ENCODE peak calls at places on chromosome 1, in four cellular contexts. Z is IMR-90, L is GM12878, S is K562. R is an unnamed sample.

GRCh38 chr1:203517426-203517974 is 23.5 kb downstream of the OPTC start:
- DNase-seq in Z (no peak), L (no peak), S (no peak), R (no peak)

GRCh38 chr1:14970115-14970798 is 183.3 kb upstream of the TMEM51 start:
- DNase-seq in Z (peak; percentile 87), L (no peak), S (peak; percentile 93), R (no peak)

GRCh38 chr1:76254165-76255043 is 179.9 kb downstream of the ST6GALNAC3 start:
- DNase-seq in Z (no peak), L (no peak), S (no peak), R (no peak)

GRCh38 chr1:50774759-50775351 is 185.2 kb downstream of the FAF1 start:
- DNase-seq in Z (peak; percentile 74), L (peak; percentile 11), S (peak; percentile 39), R (no peak)

GRCh38 chr1:91583326-91583755 is 82.7 kb downstream of the CDC7 start:
- DNase-seq in Z (peak; percentile 99), L (no peak), S (no peak), R (no peak)

GRCh38 chr1:203505526-203506189 is 11.7 kb downstream of the OPTC start:
- DNase-seq in Z (peak; percentile 12), L (no peak), S (no peak), R (no peak)

GRCh38 chr1:178563099-178563820 is 50.4 kb downstream of the TEX35 start:
- DNase-seq in Z (no peak), L (no peak), S (no peak), R (no peak)

GRCh38 chr1:43614211-43614610 is 35.7 kb upstream of the KDM4A start:
- DNase-seq in Z (no peak), L (no peak), S (no peak), R (no peak)

GRCh38 chr1:200081982-200082272 is 54.4 kb downstream of the NR5A2 start:
- DNase-seq in Z (no peak), L (no peak), S (no peak), R (no peak)

GRCh38 chr1:153841463-153841994 is 66.3 kb downstream of the SLC27A3 start:
- DNase-seq in Z (peak; percentile 71), L (no peak), S (no peak), R (no peak)

GRCh38 chr1:168087696-168088095 is 49.0 kb downstream of the GPR161 start:
- DNase-seq in Z (no peak), L (no peak), S (no peak), R (no peak)

GRCh38 chr1:24294757-24295371 is 24.3 kb upstream of the GRHL3 start:
- DNase-seq in Z (no peak), L (no peak), S (no peak), R (no peak)

GRCh38 chr1:39816431-39817090 is 27.9 kb upstream of the BMP8B start:
- DNase-seq in Z (peak; percentile 91), L (peak; percentile 55), S (peak; percentile 84), R (peak; percentile 43)

GRCh38 chr1:191671236-191671635 is 487.0 kb upstream of the RGS18 start:
- DNase-seq in Z (peak; percentile 62), L (no peak), S (no peak), R (no peak)

GRCh38 chr1:246066553-246066952 is 440.5 kb downstream of the SMYD3 start:
- DNase-seq in Z (no peak), L (no peak), S (no peak), R (peak; percentile 10)

GRCh38 chr1:13543927-13544556 is 30.2 kb upstream of the LRRC38 start:
- DNase-seq in Z (no peak), L (no peak), S (peak; percentile 35), R (no peak)

GRCh38 chr1:205661429-205662134 is 18.7 kb downstream of the SLC45A3 start:
- DNase-seq in Z (no peak), L (no peak), S (no peak), R (peak; percentile 51)

GRCh38 chr1:228345201-228345930 is 61.3 kb downstream of the TRIM11 start:
- DNase-seq in Z (no peak), L (no peak), S (no peak), R (peak; percentile 35)

GRCh38 chr1:99638853-99639252 is 7.1 kb upstream of the PALMD start:
- DNase-seq in Z (no peak), L (no peak), S (no peak), R (no peak)

GRCh38 chr1:27116210-27116609 is 38.7 kb downstream of the SLC9A1 start:
- DNase-seq in Z (no peak), L (no peak), S (peak; percentile 54), R (no peak)

GRCh38 chr1:243748706-243749283 is 101.2 kb downstream of the AKT3 start:
- DNase-seq in Z (peak; percentile 88), L (peak; percentile 28), S (peak; percentile 55), R (no peak)

GRCh38 chr1:48039088-48040049 is 42.2 kb upstream of the TRABD2B start:
- DNase-seq in Z (peak; percentile 19), L (no peak), S (no peak), R (no peak)

GRCh38 chr1:87754036-87754603 is 425.4 kb downstream of the LMO4 start:
- DNase-seq in Z (peak; percentile 61), L (no peak), S (peak; percentile 29), R (no peak)

GRCh38 chr1:92990828-92991227 is 29.6 kb upstream of the DIPK1A start:
- DNase-seq in Z (no peak), L (no peak), S (no peak), R (no peak)

GRCh38 chr1:64052777-64053176 is 150.6 kb upstream of the UBE2U start:
- DNase-seq in Z (no peak), L (no peak), S (no peak), R (no peak)

GRCh38 chr1:195763907-195764183 is 844.4 kb downstream of the KCNT2 start:
- DNase-seq in Z (peak; percentile 0), L (no peak), S (no peak), R (no peak)

GRCh38 chr1:152328801-152329391 is 3.9 kb upstream of the FLG start:
- DNase-seq in Z (no peak), L (no peak), S (no peak), R (no peak)

GRCh38 chr1:113930499-113931161 is 1.5 kb downstream of the HIPK1 start:
- DNase-seq in Z (peak; percentile 83), L (no peak), S (peak; percentile 33), R (no peak)

GRCh38 chr1:151611288-151611790 is 511 bp upstream of the SNX27 start:
- DNase-seq in Z (peak; percentile 58), L (no peak), S (no peak), R (no peak)

GRCh38 chr1:248872752-248873408 is 14.0 kb upstream of the ZNF692 start:
- DNase-seq in Z (peak; percentile 66), L (peak; percentile 55), S (peak; percentile 68), R (no peak)

GRCh38 chr1:35707253-35708178 is 11.2 kb downstream of the C1orf216 start:
- DNase-seq in Z (no peak), L (no peak), S (peak; percentile 93), R (peak; percentile 79)

GRCh38 chr1:219215477-219215876 is 41.8 kb downstream of the LYPLAL1 start:
- DNase-seq in Z (no peak), L (no peak), S (no peak), R (no peak)

DNA sequence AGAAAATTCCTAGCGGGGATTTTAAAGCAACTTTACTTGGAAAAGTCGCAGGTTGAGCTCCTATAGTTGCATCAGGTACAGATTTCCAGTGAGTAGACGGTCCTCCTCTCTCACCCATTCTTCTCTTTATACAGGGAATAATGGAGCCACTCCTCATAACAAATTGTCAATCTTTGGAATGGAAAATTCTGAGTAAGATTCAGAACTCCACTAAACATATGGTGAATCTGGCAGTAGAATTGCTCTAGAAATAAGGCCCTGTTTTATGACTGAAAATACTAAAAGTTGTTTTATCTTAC is 1.5 kb downstream of the NTNG1 start:
- DNase-seq in Z (no peak), L (no peak), S (no peak), R (no peak)
- TF ChIP-seq CHD1 in Z (no peak), L (no peak), S (no peak), R (no peak)

GRCh38 chr1:31374511-31375196 is 1.8 kb upstream of the FABP3 start:
- DNase-seq in Z (peak; percentile 67), L (no peak), S (no peak), R (no peak)
- TF ChIP-seq CHD1 in Z (no peak), L (no peak), S (no peak), R (no peak)

GRCh38 chr1:6418668-6419396 is 887 bp downstream of the HES2 start:
- DNase-seq in Z (no peak), L (no peak), S (no peak), R (no peak)

GRCh38 chr1:6421266-6421665 is 1.5 kb upstream of the HES2 start:
- DNase-seq in Z (no peak), L (no peak), S (no peak), R (no peak)

GRCh38 chr1:6419397-6419802 is 319 bp downstream of the HES2 start:
- DNase-seq in Z (no peak), L (no peak), S (no peak), R (peak; percentile 82)

GRCh38 chr1:6419803-6420593 is at the start of gene HES2:
- DNase-seq in Z (no peak), L (no peak), S (peak; percentile 95), R (no peak)

DNA sequence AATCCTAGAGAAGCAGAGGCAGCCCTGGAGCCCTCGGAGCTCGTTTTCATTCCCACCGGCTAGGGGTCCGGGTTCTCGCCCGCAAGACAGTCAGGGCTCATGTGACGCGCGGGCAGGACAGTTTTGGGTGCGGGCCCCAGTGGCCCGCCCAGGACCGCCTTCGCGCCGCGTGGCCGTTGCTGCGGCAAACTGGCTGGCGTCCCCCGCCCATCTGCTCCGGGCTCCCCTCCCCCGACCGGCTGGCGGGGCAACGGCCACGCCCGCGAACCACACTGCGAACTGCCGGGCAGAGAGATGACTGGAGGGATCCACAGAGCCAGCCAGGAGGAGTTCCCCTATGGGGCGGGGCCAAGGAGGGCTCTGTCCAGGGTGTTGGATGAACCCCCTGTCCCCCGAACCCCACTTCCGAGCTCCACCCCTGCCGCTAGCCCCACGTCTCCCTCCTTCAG is 899 bp upstream of the HES2 start:
- DNase-seq in Z (no peak), L (no peak), S (peak; percentile 94), R (no peak)
- TF ChIP-seq CHD1 in Z (no peak), L (no peak), S (no peak), R (no peak)

DNA sequence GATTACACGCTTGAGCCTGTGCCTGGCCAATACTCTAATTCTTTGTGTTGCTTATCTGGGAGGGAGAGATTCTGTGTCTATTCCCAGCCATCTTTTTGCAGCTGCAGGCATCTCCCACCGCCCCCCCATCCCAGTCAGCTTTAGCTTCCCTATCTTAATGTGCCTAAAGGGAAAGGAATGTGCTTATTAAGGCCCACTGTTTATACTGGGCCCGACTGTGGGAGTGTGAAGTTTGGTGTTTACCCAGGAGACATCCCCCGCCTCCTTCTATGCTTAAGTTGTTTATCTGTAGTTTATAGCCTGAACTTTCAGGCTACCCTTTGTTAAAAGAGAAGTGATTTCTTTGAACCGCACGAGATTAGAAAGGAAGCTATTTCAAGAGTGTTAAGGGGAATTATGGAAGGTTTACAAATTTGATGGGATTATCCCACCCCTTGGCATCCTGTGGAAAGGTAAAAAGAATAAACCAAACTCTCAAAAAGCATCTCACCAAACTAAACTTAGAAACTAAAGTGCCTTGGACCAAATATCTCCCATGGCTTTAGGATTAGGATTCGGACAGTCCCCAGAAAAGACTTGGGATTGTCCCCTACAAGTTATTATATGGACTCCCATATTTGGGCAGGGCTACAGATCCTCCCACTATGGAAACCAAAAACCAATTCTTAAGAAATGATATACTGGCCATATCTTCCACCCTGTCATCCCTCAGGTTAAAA is 25.6 kb upstream of the ZNF496 start:
- DNase-seq in Z (peak; percentile 91), L (no peak), S (no peak), R (no peak)
- TF ChIP-seq CHD1 in Z (no peak), L (no peak), S (no peak), R (no peak)

DNA sequence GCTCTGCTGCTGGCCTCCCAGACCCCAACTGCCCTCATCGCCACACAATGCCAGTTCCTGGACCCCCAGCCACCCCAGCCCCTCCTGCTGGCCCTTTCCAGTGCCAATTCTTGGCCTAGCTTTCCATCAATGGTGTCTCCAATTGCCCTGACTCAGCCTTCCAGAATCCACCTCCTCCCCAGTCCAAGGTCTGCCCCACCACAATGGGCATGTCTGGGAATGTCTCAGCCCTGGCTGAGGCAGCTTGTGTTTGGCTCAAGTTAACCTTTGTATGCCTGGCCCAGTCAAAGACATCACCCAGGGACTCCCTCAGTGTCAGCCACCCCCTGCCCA is 16.4 kb downstream of the ALDH4A1 start:
- DNase-seq in Z (peak; percentile 59), L (no peak), S (no peak), R (no peak)
- TF ChIP-seq CHD1 in Z (no peak), L (no peak), S (no peak), R (no peak)